ENCODE peak calls at places on chromosomes 16 and 17, in six cellular contexts. E, U, T, N, I and P are unnamed samples.

GRCh38 chr17:18974407-18975149 is 22.6 kb downstream of the SLC5A10 start:
- DNase-seq in E (no peak), U (no peak), T (no peak), N (no peak), I (no peak), P (no peak)

GRCh38 chr17:67518881-67519280 is 141.8 kb downstream of the PITPNC1 start:
- DNase-seq in E (no peak), U (no peak), T (no peak), N (no peak), I (no peak), P (no peak)

GRCh38 chr17:39339272-39339671 is 62.2 kb downstream of the FBXL20 start:
- DNase-seq in E (no peak), U (no peak), T (no peak), N (no peak), I (no peak), P (no peak)

GRCh38 chr17:35169964-35170363 is 22.3 kb downstream of the UNC45B start:
- DNase-seq in E (no peak), U (no peak), T (no peak), N (no peak), I (no peak), P (no peak)

GRCh38 chr16:1950559-1950958 is 3.9 kb downstream of the RPL3L start:
- DNase-seq in E (no peak), U (no peak), T (no peak), N (no peak), I (no peak), P (no peak)

GRCh38 chr16:13793788-13794461 is 126.0 kb upstream of the ERCC4 start:
- DNase-seq in E (no peak), U (no peak), T (no peak), N (no peak), I (no peak), P (no peak)

GRCh38 chr16:57479043-57479421 is 7.3 kb downstream of the DOK4 start:
- DNase-seq in E (no peak), U (no peak), T (no peak), N (no peak), I (no peak), P (no peak)

GRCh38 chr17:32518856-32519768 is 32.3 kb downstream of the CDK5R1 start:
- DNase-seq in E (peak; percentile 60), U (no peak), T (no peak), N (no peak), I (no peak), P (no peak)

GRCh38 chr17:65564793-65565192 is 3.3 kb upstream of the AXIN2 start:
- DNase-seq in E (no peak), U (no peak), T (no peak), N (peak; percentile 83), I (no peak), P (no peak)

GRCh38 chr17:4098516-4099209 is 44.2 kb downstream of the ZZEF1 start:
- DNase-seq in E (no peak), U (no peak), T (no peak), N (no peak), I (no peak), P (no peak)

GRCh38 chr16:30775381-30776099 is 11.5 kb downstream of the ZNF629 start:
- DNase-seq in E (peak; percentile 78), U (peak; percentile 91), T (peak; percentile 88), N (peak; percentile 83), I (no peak), P (peak; percentile 94)

GRCh38 chr16:56212144-56212543 is 20.9 kb downstream of the GNAO1 start:
- DNase-seq in E (no peak), U (no peak), T (no peak), N (no peak), I (no peak), P (no peak)

GRCh38 chr17:47201168-47201567 is 8.0 kb upstream of the MYL4 start:
- DNase-seq in E (no peak), U (no peak), T (no peak), N (no peak), I (no peak), P (no peak)

GRCh38 chr16:15949210-15950166 is at the start of gene ABCC1:
- DNase-seq in E (no peak), U (peak; percentile 77), T (peak; percentile 92), N (peak; percentile 60), I (no peak), P (peak; percentile 74)

GRCh38 chr17:19876524-19877161 is 8.9 kb upstream of the ULK2 start:
- DNase-seq in E (no peak), U (no peak), T (no peak), N (no peak), I (no peak), P (no peak)

GRCh38 chr16:27995378-27995777 is 68.1 kb downstream of the GSG1L start:
- DNase-seq in E (no peak), U (no peak), T (no peak), N (no peak), I (no peak), P (no peak)

GRCh38 chr17:79840989-79841286 is 1.7 kb upstream of the CBX4 start:
- DNase-seq in E (no peak), U (no peak), T (no peak), N (no peak), I (no peak), P (no peak)

GRCh38 chr17:56262854-56263253 is 109.6 kb downstream of the ANKFN1 start:
- DNase-seq in E (no peak), U (no peak), T (no peak), N (no peak), I (no peak), P (no peak)

GRCh38 chr16:53502331-53503269 is at the start of gene AKTIP:
- DNase-seq in E (no peak), U (no peak), T (peak; percentile 47), N (no peak), I (no peak), P (peak; percentile 49)

GRCh38 chr16:50102046-50102756 is 36.4 kb downstream of the HEATR3 start:
- DNase-seq in E (no peak), U (no peak), T (no peak), N (no peak), I (no peak), P (no peak)

GRCh38 chr17:40561871-40562611 is 3.2 kb downstream of the CCR7 start:
- DNase-seq in E (no peak), U (no peak), T (no peak), N (no peak), I (peak; percentile 78), P (no peak)

GRCh38 chr17:78759203-78759968 is 22.7 kb downstream of the CYTH1 start:
- DNase-seq in E (no peak), U (no peak), T (no peak), N (no peak), I (no peak), P (no peak)

GRCh38 chr16:81551141-81551808 is 106.7 kb downstream of the CMIP start:
- DNase-seq in E (no peak), U (no peak), T (peak; percentile 36), N (no peak), I (peak; percentile 9), P (no peak)

GRCh38 chr17:158379-158778 is 21.0 kb downstream of the SCGB1C2 start:
- DNase-seq in E (no peak), U (no peak), T (no peak), N (no peak), I (no peak), P (no peak)

GRCh38 chr16:8271344-8271743 is 319.0 kb downstream of the TMEM114 start:
- DNase-seq in E (no peak), U (no peak), T (no peak), N (no peak), I (no peak), P (no peak)

DNA sequence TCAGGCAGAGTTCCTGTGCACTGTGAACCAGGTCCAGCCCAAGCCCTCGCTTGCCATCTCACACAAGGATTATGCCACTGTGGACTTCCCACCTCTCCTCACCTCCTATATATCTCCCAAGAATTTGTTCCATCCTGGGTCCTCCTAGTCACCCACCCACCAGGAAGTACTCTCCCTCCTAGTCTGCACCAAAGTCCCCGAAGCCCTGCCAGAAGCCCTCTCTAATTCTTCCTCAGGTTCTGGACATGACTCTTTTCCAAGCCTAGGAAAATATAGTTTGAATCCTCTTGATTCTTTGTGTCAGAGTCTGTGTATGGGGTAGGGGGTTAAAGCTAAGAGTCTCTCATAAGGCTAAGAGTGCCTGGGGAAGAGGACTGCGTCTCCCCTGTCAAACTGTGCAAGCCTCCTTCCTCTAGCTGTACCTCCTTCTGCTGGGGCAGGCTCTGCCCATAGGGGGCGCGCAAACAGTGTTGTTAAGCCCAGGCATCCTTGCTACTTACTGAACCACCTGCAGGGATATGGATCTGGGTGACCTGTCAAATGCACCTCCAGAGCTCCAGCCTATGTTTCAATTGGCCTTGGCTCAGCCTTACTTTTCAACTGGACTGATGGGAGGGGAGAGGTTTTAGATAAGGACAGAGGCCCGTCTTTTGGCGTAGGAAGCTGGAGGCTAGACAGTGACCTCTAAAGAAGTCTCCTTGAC is 16.6 kb upstream of the DLX4 start:
- DNase-seq in E (peak; percentile 50), U (peak; percentile 64), T (peak; percentile 82), N (peak; percentile 78), I (no peak), P (peak; percentile 82)
- TF ChIP-seq TAF1 in E (no peak), U (no peak), T (no peak), N (no peak), I (no peak), P (no peak)

GRCh38 chr16:11198817-11199216 is 57.2 kb downstream of the SOCS1 start:
- DNase-seq in E (no peak), U (no peak), T (peak; percentile 86), N (no peak), I (no peak), P (no peak)
- TF ChIP-seq POLR2AphosphoS5 in E (no peak), U (no peak), T (no peak), N (no peak), I (no peak), P (no peak)

DNA sequence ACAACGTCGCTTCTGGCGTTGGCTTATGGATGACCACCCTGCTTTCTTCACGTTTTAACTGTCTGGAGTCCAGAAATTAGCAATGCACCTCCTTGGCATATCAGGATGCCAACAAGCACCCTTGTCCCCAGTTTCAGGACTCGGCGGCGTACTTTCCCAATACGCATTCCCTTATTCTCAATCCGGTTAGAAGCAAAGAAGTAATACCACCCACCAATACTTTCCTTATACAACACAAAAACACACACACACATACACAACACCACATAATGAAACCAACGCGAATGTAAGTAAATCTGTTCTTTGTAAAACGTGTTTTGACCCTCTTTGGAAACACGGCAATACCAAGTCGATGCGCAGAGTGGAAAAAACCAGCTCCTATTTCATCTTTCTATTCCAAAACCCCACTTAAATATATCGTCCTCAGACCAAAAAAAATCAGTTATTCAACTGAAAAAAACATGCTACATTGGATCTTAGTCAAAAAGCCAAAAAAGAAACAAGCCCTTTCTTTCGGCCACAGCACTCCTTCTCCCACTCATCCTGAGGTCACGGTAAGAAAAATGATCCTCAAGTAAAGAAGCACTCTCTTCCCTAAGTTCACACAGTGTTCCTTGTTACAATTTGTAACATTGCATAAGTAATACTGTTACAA is 31.1 kb upstream of the ARL4D start:
- DNase-seq in E (no peak), U (peak; percentile 38), T (no peak), N (peak; percentile 91), I (peak; percentile 91), P (no peak)
- TF ChIP-seq POLR2A in E (peak; percentile 100), U (peak; percentile 100), T (peak; percentile 100), N (peak; percentile 100), I (peak; percentile 99), P (peak; percentile 100)

DNA sequence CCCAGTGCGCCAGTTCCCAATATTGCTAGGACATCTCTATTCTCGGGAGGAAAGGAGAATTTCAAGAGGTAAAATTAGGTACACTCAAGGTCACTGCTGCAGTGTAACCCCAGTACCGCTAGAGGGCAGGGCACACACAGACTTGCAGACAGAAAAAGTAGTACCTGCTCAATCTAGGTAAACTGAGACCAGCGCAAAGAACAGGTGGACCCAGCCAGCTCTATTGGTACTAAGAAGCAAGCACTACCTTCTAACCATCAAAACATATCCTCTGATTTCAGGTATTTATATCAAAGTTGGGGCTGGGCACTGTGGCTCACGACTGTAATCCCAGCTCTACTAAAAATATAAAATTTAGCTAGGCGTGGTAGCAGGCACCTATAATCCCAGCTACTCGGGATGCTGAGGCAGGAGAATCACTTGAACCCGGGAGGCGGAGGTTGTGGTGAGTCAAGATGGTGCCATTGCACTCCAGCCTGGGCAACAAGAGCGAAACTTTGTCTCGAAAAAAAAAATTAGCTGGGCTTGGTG is 3.6 kb upstream of the WDR81 start:
- DNase-seq in E (no peak), U (no peak), T (no peak), N (peak; percentile 51), I (no peak), P (no peak)
- TF ChIP-seq TAF1 in E (no peak), U (no peak), T (no peak), N (no peak), I (no peak), P (no peak)